ENCODE peak calls at places on chromosomes 1 and 21, in five cellular contexts. One of them, this sample, is unnamed.

GRCh38 chr1:37854406-37854805 is 5.0 kb downstream of the MTF1 start:
- DNase-seq in posterior cingulate gyrus: no peak
- DNase-seq in T-helper 9 cell: no peak
- DNase-seq in suprapubic skin: no peak
- DNase-seq in CD8-positive, alpha-beta memory T cell: no peak
- DNase-seq in this sample: no peak

GRCh38 chr1:235775461-235775860 is 91.2 kb downstream of the LYST start:
- DNase-seq in T-helper 9 cell: no peak
- DNase-seq in posterior cingulate gyrus: no peak
- DNase-seq in suprapubic skin: no peak
- DNase-seq in CD8-positive, alpha-beta memory T cell: no peak
- DNase-seq in this sample: no peak

GRCh38 chr21:36162631-36163030 is 6.0 kb downstream of the DOP1B start:
- DNase-seq in suprapubic skin: no peak
- DNase-seq in CD8-positive, alpha-beta memory T cell: no peak
- DNase-seq in T-helper 9 cell: no peak
- DNase-seq in posterior cingulate gyrus: no peak
- DNase-seq in this sample: no peak

GRCh38 chr1:28173151-28173979 is 3.1 kb downstream of the PTAFR start:
- DNase-seq in suprapubic skin: no peak
- DNase-seq in T-helper 9 cell: no peak
- DNase-seq in CD8-positive, alpha-beta memory T cell: no peak
- DNase-seq in posterior cingulate gyrus: peak; percentile 52
- DNase-seq in this sample: no peak

GRCh38 chr1:21490774-21491482 is 18.3 kb upstream of the ALPL start:
- DNase-seq in suprapubic skin: no peak
- DNase-seq in posterior cingulate gyrus: peak; percentile 35
- DNase-seq in T-helper 9 cell: no peak
- DNase-seq in CD8-positive, alpha-beta memory T cell: no peak
- DNase-seq in this sample: no peak

GRCh38 chr1:195594773-195595172 is 1013.5 kb downstream of the KCNT2 start:
- DNase-seq in CD8-positive, alpha-beta memory T cell: no peak
- DNase-seq in posterior cingulate gyrus: no peak
- DNase-seq in T-helper 9 cell: no peak
- DNase-seq in suprapubic skin: no peak
- DNase-seq in this sample: no peak

GRCh38 chr21:33940164-33940563 is 24.6 kb upstream of the ATP5PO start:
- DNase-seq in CD8-positive, alpha-beta memory T cell: no peak
- DNase-seq in T-helper 9 cell: no peak
- DNase-seq in suprapubic skin: no peak
- DNase-seq in posterior cingulate gyrus: no peak
- DNase-seq in this sample: no peak

GRCh38 chr1:231885209-231885854 is 258.7 kb downstream of the DISC1 start:
- DNase-seq in T-helper 9 cell: no peak
- DNase-seq in posterior cingulate gyrus: no peak
- DNase-seq in suprapubic skin: no peak
- DNase-seq in CD8-positive, alpha-beta memory T cell: no peak
- DNase-seq in this sample: no peak

GRCh38 chr1:226417830-226418546 is 10.1 kb upstream of the PARP1 start:
- DNase-seq in T-helper 9 cell: no peak
- DNase-seq in posterior cingulate gyrus: no peak
- DNase-seq in CD8-positive, alpha-beta memory T cell: peak; percentile 43
- DNase-seq in suprapubic skin: no peak
- DNase-seq in this sample: no peak